ENCODE peak calls at places on chromosomes 13 and 19, in five cellular contexts. Q, O, J, P and F are unnamed samples.

GRCh38 chr13:23999411-23999810 is 102.1 kb upstream of the C1QTNF9B start:
- DNase-seq in Q (peak), O (no peak), J (no peak), P (no peak), F (no peak)

GRCh38 chr13:73190477-73190876 is 131.7 kb downstream of the KLF5 start:
- DNase-seq in Q (no peak), O (no peak), J (peak), P (no peak), F (no peak)

GRCh38 chr13:54733639-54734038 is 1705.0 kb downstream of the OLFM4 start:
- DNase-seq in Q (no peak), O (no peak), J (no peak), P (peak), F (peak)

GRCh38 chr19:12198136-12198535 is 35.2 kb downstream of the ZNF136 start:
- DNase-seq in Q (no peak), O (no peak), J (no peak), P (no peak), F (no peak)

GRCh38 chr13:79917628-79918027 is 423.3 kb downstream of the SPRY2 start:
- DNase-seq in Q (no peak), O (no peak), J (no peak), P (no peak), F (no peak)

GRCh38 chr13:113869263-113869662 is 5.4 kb upstream of the GAS6 start:
- DNase-seq in Q (no peak), O (no peak), J (no peak), P (no peak), F (no peak)

GRCh38 chr19:456547-457110 is 4.2 kb downstream of the SHC2 start:
- DNase-seq in Q (no peak), O (no peak), J (no peak), P (no peak), F (no peak)

GRCh38 chr13:60583911-60584753 is 187.1 kb downstream of the TDRD3 start:
- DNase-seq in Q (no peak), O (no peak), J (peak), P (no peak), F (peak)

GRCh38 chr19:7792286-7792685 is 29.2 kb downstream of the CLEC4M start:
- DNase-seq in Q (no peak), O (no peak), J (peak), P (peak), F (no peak)

GRCh38 chr19:51372649-51373504 is at the start of gene NKG7:
- DNase-seq in Q (no peak), O (no peak), J (no peak), P (no peak), F (no peak)

GRCh38 chr19:44574201-44574950 is 39.0 kb upstream of the IGSF23 start:
- DNase-seq in Q (no peak), O (no peak), J (no peak), P (no peak), F (no peak)

GRCh38 chr19:48492925-48493717 is 18.5 kb downstream of the LMTK3 start:
- DNase-seq in Q (peak), O (peak), J (peak), P (peak), F (peak)

GRCh38 chr19:57363734-57364181 is 407 bp downstream of the TRAPPC2B start:
- DNase-seq in Q (no peak), O (no peak), J (peak), P (peak), F (no peak)

GRCh38 chr13:44664308-44664707 is 88.2 kb upstream of the TSC22D1 start:
- DNase-seq in Q (no peak), O (no peak), J (no peak), P (no peak), F (no peak)

GRCh38 chr19:17457621-17458020 is 3.1 kb downstream of the NXNL1 start:
- DNase-seq in Q (no peak), O (no peak), J (peak), P (no peak), F (no peak)

GRCh38 chr19:20325151-20325550 is 158.1 kb downstream of the ZNF486 start:
- DNase-seq in Q (no peak), O (no peak), J (no peak), P (no peak), F (no peak)

GRCh38 chr13:98798849-98799645 is 46.6 kb upstream of the SLC15A1 start:
- DNase-seq in Q (no peak), O (no peak), J (peak), P (no peak), F (peak)

GRCh38 chr13:105291987-105292386 is 1243.5 kb downstream of the EFNB2 start:
- DNase-seq in Q (no peak), O (no peak), J (no peak), P (no peak), F (no peak)

GRCh38 chr19:46206176-46206575 is 23.4 kb upstream of the IGFL1 start:
- DNase-seq in Q (no peak), O (no peak), J (no peak), P (no peak), F (peak)

GRCh38 chr19:19964416-19964815 is 63.7 kb downstream of the ZNF93 start:
- DNase-seq in Q (no peak), O (no peak), J (no peak), P (no peak), F (no peak)

GRCh38 chr19:7159105-7159933 is 89.8 kb downstream of the ZNF557 start:
- DNase-seq in Q (no peak), O (peak), J (peak), P (peak), F (peak)

GRCh38 chr13:96677029-96677428 is 317.2 kb downstream of the OXGR1 start:
- DNase-seq in Q (no peak), O (no peak), J (no peak), P (no peak), F (no peak)

DNA sequence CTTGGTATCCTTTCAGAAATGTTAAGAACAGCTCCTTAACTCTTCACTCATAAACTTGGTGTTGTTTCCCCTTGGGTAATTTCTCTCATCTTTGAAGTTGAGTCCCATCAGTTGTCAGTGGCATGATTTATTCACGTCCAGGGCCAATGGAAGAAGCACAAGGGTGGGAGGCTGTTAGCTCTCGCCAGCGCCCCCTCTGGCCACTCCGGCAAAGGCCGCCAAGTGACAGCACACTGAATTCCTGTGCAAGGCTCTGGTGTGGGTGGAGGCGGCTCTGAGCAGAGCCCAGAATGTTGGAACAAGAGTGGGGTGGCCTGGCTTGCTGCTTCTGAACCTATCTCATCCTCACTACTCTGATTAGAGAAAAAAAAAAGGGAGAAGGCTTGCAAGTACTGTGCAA is 13.1 kb upstream of the MEDAG start:
- DNase-seq in Q (peak), O (no peak), J (peak), P (peak), F (peak)
- TF ChIP-seq CTCF in Q (peak), O (peak), J (peak), P (peak), F (peak)

GRCh38 chr13:95438297-95438696 is 114.2 kb upstream of the CLDN10 start:
- DNase-seq in Q (no peak), O (no peak), J (peak), P (no peak), F (no peak)
- TF ChIP-seq CTCF in Q (no peak), O (no peak), J (no peak), P (no peak), F (no peak)

GRCh38 chr19:33241530-33242101 is 16.0 kb upstream of the SLC7A10 start:
- DNase-seq in Q (peak), O (no peak), J (no peak), P (no peak), F (peak)
- TF ChIP-seq CTCF in Q (peak), O (peak), J (peak), P (peak), F (peak)

GRCh38 chr13:37381502-37381901 is 217.1 kb downstream of the POSTN start:
- DNase-seq in Q (no peak), O (no peak), J (no peak), P (no peak), F (no peak)
- TF ChIP-seq CTCF in Q (no peak), O (no peak), J (no peak), P (no peak), F (no peak)

DNA sequence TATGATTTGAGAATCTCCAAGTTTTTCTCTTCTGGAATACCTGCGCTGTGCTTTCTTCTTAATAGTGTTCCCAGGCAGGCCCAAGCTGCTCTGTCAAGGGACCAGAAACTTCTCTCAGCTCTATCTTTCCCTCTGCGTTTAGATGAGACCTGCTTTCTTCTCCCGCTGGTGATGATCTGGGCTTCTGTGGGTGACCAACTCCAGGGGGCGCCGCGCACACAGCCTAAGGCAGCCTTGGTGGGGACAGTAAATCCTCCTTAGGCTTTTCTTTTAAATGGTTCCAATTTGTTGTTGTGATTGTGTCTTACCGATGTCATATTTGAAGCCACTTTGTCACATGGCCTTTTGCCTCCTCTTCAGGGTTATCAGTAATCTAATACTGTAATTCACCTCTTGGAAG is 439.4 kb upstream of the KLF12 start:
- DNase-seq in Q (peak), O (no peak), J (no peak), P (peak), F (peak)
- TF ChIP-seq CTCF in Q (peak), O (peak), J (peak), P (no peak), F (peak)

GRCh38 chr13:109026266-109026665 is 396.9 kb downstream of the MYO16 start:
- DNase-seq in Q (no peak), O (no peak), J (no peak), P (no peak), F (no peak)
- TF ChIP-seq CTCF in Q (peak), O (no peak), J (no peak), P (no peak), F (no peak)

GRCh38 chr13:48746816-48747215 is 93.1 kb downstream of the CYSLTR2 start:
- DNase-seq in Q (no peak), O (no peak), J (peak), P (no peak), F (no peak)

GRCh38 chr13:48749144-48749543 is 95.4 kb downstream of the CYSLTR2 start:
- DNase-seq in Q (no peak), O (no peak), J (peak), P (no peak), F (peak)

GRCh38 chr13:48748681-48749080 is 95.0 kb downstream of the CYSLTR2 start:
- DNase-seq in Q (no peak), O (no peak), J (no peak), P (no peak), F (no peak)

GRCh38 chr13:48750588-48751383 is 97.1 kb downstream of the CYSLTR2 start:
- DNase-seq in Q (no peak), O (no peak), J (peak), P (no peak), F (no peak)

DNA sequence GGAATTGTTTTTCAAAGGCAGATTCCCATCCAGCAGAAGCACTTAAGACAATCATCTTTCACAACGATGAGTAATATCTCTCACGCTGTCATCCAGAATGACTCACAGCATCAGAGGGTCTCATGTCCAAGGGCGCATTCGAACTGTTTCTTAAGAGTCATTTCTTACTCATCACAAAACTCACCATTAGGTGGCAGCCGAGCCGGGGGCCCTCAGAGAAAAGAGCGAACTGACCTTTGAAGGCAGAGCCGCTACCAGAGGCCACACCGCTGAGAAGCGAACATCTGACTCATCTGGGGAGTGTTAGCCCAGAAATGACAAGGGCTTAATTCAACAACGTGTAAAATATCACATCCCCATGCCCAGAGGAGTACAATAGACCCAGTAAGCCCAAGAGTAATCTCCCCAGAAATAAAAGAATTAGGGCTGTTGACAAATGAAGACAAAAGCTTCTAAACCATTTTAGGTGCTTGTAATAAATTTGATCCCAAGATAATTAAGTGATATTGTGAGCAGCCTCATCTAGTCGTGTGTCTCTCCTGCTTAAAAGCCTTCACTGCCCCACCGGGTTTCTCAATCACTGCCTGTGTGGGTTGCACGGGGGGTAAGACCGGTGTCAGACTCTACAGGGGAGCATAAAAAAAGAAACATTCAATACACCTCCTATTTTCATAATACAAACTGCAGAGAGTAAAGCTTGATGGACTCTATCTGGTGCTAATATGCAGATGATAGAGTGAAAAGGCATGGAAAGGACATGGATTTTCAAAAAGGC is 96.2 kb downstream of the CYSLTR2 start:
- DNase-seq in Q (no peak), O (peak), J (peak), P (peak), F (peak)
- TF ChIP-seq CTCF in Q (no peak), O (peak), J (peak), P (peak), F (peak)